ENCODE peak calls at places on chromosomes 4 and X, in ten cellular contexts. F is dermis microvascular lymphatic vessel endothelial cell; B is NB4; S is activated naive CD4-positive, alpha-beta T cell treated with anti-CD3 and anti-CD28 coated beads for 36 hours; O is GM03348; V is GM10248; N is T-helper 2 cell; M is CD4-positive, alpha-beta memory T cell; C is Kasumi-1; E is glutamatergic neuron. K is an unnamed sample.

GRCh38 chr4:105306158-105306781 is 159.6 kb downstream of the TET2 start:
- DNase-seq in S (peak; percentile 84), C (no peak), O (no peak), V (peak; percentile 64), F (no peak), E (no peak), B (no peak), N (peak; percentile 38), M (peak; percentile 17), K (peak; percentile 91)

GRCh38 chrX:38117485-38117884 is 103.2 kb downstream of the SRPX start:
- DNase-seq in E (peak; percentile 37), F (peak; percentile 16), O (no peak), M (no peak), V (no peak), N (no peak), C (no peak), B (no peak), S (no peak), K (no peak)

GRCh38 chr4:78517050-78517652 is 34.4 kb upstream of the ANXA3 start:
- DNase-seq in M (no peak), F (no peak), N (no peak), B (peak; percentile 25), C (peak; percentile 79), E (no peak), O (peak; percentile 60), S (no peak), V (no peak), K (no peak)

GRCh38 chrX:10108288-10108687 is 48.5 kb upstream of the CLCN4 start:
- DNase-seq in B (no peak), F (no peak), C (no peak), M (no peak), S (peak; percentile 18), V (no peak), N (no peak), O (no peak), E (no peak), K (no peak)

GRCh38 chr4:77800483-77801259 is 18.5 kb downstream of the CNOT6L start:
- DNase-seq in O (peak; percentile 29), E (no peak), B (no peak), F (no peak), V (no peak), S (no peak), M (no peak), N (no peak), C (no peak), K (no peak)

GRCh38 chr4:38925492-38926418 is 58.1 kb downstream of the FAM114A1 start:
- DNase-seq in S (no peak), B (no peak), M (no peak), V (no peak), C (no peak), E (no peak), N (no peak), O (no peak), F (no peak), K (no peak)

GRCh38 chr4:184265566-184266351 is 48.1 kb upstream of the ENPP6 start:
- DNase-seq in O (peak; percentile 47), N (no peak), S (no peak), M (no peak), F (no peak), B (peak; percentile 69), C (peak; percentile 85), E (no peak), V (no peak), K (no peak)

GRCh38 chr4:113384600-113384999 is 335.1 kb downstream of the ANK2 start:
- DNase-seq in O (peak; percentile 33), E (no peak), B (no peak), C (no peak), F (no peak), N (no peak), M (no peak), S (peak; percentile 18), V (no peak), K (no peak)

GRCh38 chrX:71632923-71633657 is 14.8 kb upstream of the CXCR3 start:
- DNase-seq in S (no peak), M (no peak), O (no peak), F (no peak), C (no peak), N (no peak), E (no peak), B (no peak), V (peak; percentile 26), K (no peak)

GRCh38 chrX:45228126-45228525 is 27.4 kb upstream of the DIPK2B start:
- DNase-seq in M (no peak), O (no peak), F (no peak), B (no peak), E (no peak), C (no peak), N (no peak), V (no peak), S (no peak), K (no peak)

GRCh38 chr4:24850669-24851068 is 55.3 kb downstream of the SOD3 start:
- DNase-seq in E (no peak), B (no peak), S (no peak), V (no peak), O (peak; percentile 85), F (no peak), M (no peak), C (no peak), N (no peak), K (no peak)

GRCh38 chr4:186948361-186949291 is 225.0 kb upstream of the FAT1 start:
- DNase-seq in B (peak; percentile 14), S (no peak), O (peak; percentile 45), M (no peak), N (no peak), C (peak; percentile 17), F (no peak), V (no peak), E (peak; percentile 71), K (no peak)

GRCh38 chr4:43843501-43843900 is 605.1 kb downstream of the KCTD8 start:
- DNase-seq in O (no peak), S (no peak), B (no peak), E (no peak), M (no peak), V (no peak), C (no peak), N (no peak), F (no peak), K (no peak)

GRCh38 chrX:134969726-134970125 is 21.1 kb upstream of the SMIM10 start:
- DNase-seq in E (no peak), V (no peak), N (no peak), B (no peak), C (no peak), M (no peak), S (no peak), O (peak; percentile 54), F (no peak), K (no peak)

GRCh38 chrX:13511557-13512330 is 57.7 kb upstream of the EGFL6 start:
- DNase-seq in O (no peak), M (no peak), V (no peak), S (no peak), C (no peak), B (no peak), E (no peak), N (no peak), F (no peak), K (no peak)

GRCh38 chrX:107677501-107677901 is 49.2 kb downstream of the PRPS1 start:
- DNase-seq in O (no peak), E (peak; percentile 26), C (no peak), F (no peak), M (no peak), V (no peak), S (no peak), B (peak; percentile 51), N (no peak), K (no peak)

GRCh38 chr4:8593268-8594096 is 917 bp downstream of the CPZ start:
- DNase-seq in C (no peak), F (no peak), N (no peak), E (no peak), O (no peak), M (no peak), V (no peak), B (no peak), S (no peak), K (no peak)

GRCh38 chrX:51902651-51903050 is 9.2 kb downstream of the MAGED1 start:
- DNase-seq in V (no peak), O (no peak), F (no peak), E (no peak), M (no peak), S (no peak), B (no peak), N (no peak), C (no peak), K (no peak)

GRCh38 chr4:15322016-15322415 is 105.8 kb upstream of the C1QTNF7 start:
- DNase-seq in C (no peak), V (no peak), E (no peak), F (no peak), N (no peak), M (no peak), S (no peak), O (no peak), B (no peak), K (no peak)

GRCh38 chrX:123749643-123750042 is 16.8 kb upstream of the THOC2 start:
- DNase-seq in F (no peak), V (no peak), N (no peak), M (no peak), S (no peak), B (no peak), C (no peak), O (peak; percentile 18), E (no peak), K (no peak)

GRCh38 chrX:150958177-150958576 is 25.0 kb upstream of the HMGB3 start:
- DNase-seq in C (no peak), V (no peak), F (no peak), N (no peak), M (no peak), S (no peak), O (no peak), B (no peak), E (peak; percentile 27), K (no peak)

GRCh38 chr4:43296946-43297528 is 404.5 kb downstream of the GRXCR1 start:
- DNase-seq in V (no peak), O (no peak), F (no peak), B (no peak), C (no peak), E (no peak), M (no peak), N (no peak), S (no peak), K (no peak)